ENCODE peak calls at places on chromosomes 12 and 14, in four cellular contexts. One of them, this sample, is unnamed.

GRCh38 chr12:92597997-92598396 is 104.8 kb upstream of the PLEKHG7 start:
- DNase-seq in glutamatergic neuron: no peak
- DNase-seq in uterus: no peak
- DNase-seq in T-helper 9 cell: no peak
- DNase-seq in this sample: no peak

GRCh38 chr12:6234214-6234613 is 34.0 kb downstream of the CD9 start:
- DNase-seq in glutamatergic neuron: no peak
- DNase-seq in uterus: no peak
- DNase-seq in T-helper 9 cell: no peak
- DNase-seq in this sample: no peak

GRCh38 chr14:102951034-102951433 is 28.6 kb downstream of the AMN start:
- DNase-seq in glutamatergic neuron: no peak
- DNase-seq in uterus: peak; percentile 36
- DNase-seq in T-helper 9 cell: no peak
- DNase-seq in this sample: no peak

GRCh38 chr12:45231515-45232145 is 15.7 kb downstream of the ANO6 start:
- DNase-seq in glutamatergic neuron: no peak
- DNase-seq in uterus: no peak
- DNase-seq in T-helper 9 cell: no peak
- DNase-seq in this sample: no peak

GRCh38 chr12:122851820-122852219 is 16.6 kb downstream of the HIP1R start:
- DNase-seq in glutamatergic neuron: peak; percentile 6
- DNase-seq in uterus: peak; percentile 59
- DNase-seq in T-helper 9 cell: no peak
- DNase-seq in this sample: no peak

GRCh38 chr14:101600891-101601602 is 39.8 kb downstream of the DIO3 start:
- DNase-seq in glutamatergic neuron: no peak
- DNase-seq in uterus: peak; percentile 8
- DNase-seq in T-helper 9 cell: no peak
- DNase-seq in this sample: peak; percentile 70

GRCh38 chr14:50347521-50347920 is 35.4 kb downstream of the DMAC2L start:
- DNase-seq in glutamatergic neuron: no peak
- DNase-seq in uterus: no peak
- DNase-seq in T-helper 9 cell: no peak
- DNase-seq in this sample: no peak

GRCh38 chr12:104485651-104486341 is 29.0 kb downstream of the CHST11 start:
- DNase-seq in glutamatergic neuron: no peak
- DNase-seq in uterus: no peak
- DNase-seq in T-helper 9 cell: peak; percentile 33
- DNase-seq in this sample: no peak

GRCh38 chr14:54474232-54474793 is 14.5 kb downstream of the GMFB start:
- DNase-seq in glutamatergic neuron: no peak
- DNase-seq in uterus: no peak
- DNase-seq in T-helper 9 cell: no peak
- DNase-seq in this sample: no peak

GRCh38 chr12:71135812-71136176 is 22.0 kb downstream of the TSPAN8 start:
- DNase-seq in glutamatergic neuron: no peak
- DNase-seq in uterus: no peak
- DNase-seq in T-helper 9 cell: no peak
- DNase-seq in this sample: no peak

GRCh38 chr12:29902043-29902442 is 118.3 kb upstream of the TMTC1 start:
- DNase-seq in glutamatergic neuron: no peak
- DNase-seq in uterus: no peak
- DNase-seq in T-helper 9 cell: no peak
- DNase-seq in this sample: no peak

GRCh38 chr12:124679047-124679446 is 111.6 kb upstream of the NCOR2 start:
- DNase-seq in glutamatergic neuron: no peak
- DNase-seq in uterus: no peak
- DNase-seq in T-helper 9 cell: no peak
- DNase-seq in this sample: no peak

GRCh38 chr12:117671734-117672133 is 297.1 kb downstream of the KSR2 start:
- DNase-seq in glutamatergic neuron: peak; percentile 71
- DNase-seq in uterus: no peak
- DNase-seq in T-helper 9 cell: no peak
- DNase-seq in this sample: no peak

GRCh38 chr14:83257466-83258439 is 1724.1 kb upstream of the SEL1L start:
- DNase-seq in glutamatergic neuron: no peak
- DNase-seq in uterus: no peak
- DNase-seq in T-helper 9 cell: no peak
- DNase-seq in this sample: no peak

GRCh38 chr14:48580692-48581091 is 905.3 kb upstream of the MDGA2 start:
- DNase-seq in glutamatergic neuron: no peak
- DNase-seq in uterus: no peak
- DNase-seq in T-helper 9 cell: no peak
- DNase-seq in this sample: no peak

GRCh38 chr12:92259852-92260251 is 114.2 kb upstream of the BTG1 start:
- DNase-seq in glutamatergic neuron: no peak
- DNase-seq in uterus: no peak
- DNase-seq in T-helper 9 cell: no peak
- DNase-seq in this sample: no peak

GRCh38 chr14:55514819-55515470 is 65.1 kb upstream of the KTN1 start:
- DNase-seq in glutamatergic neuron: no peak
- DNase-seq in uterus: no peak
- DNase-seq in T-helper 9 cell: no peak
- DNase-seq in this sample: no peak

GRCh38 chr12:130967631-130968030 is 13.9 kb downstream of the ADGRD1 start:
- DNase-seq in glutamatergic neuron: no peak
- DNase-seq in uterus: no peak
- DNase-seq in T-helper 9 cell: no peak
- DNase-seq in this sample: peak; percentile 71

GRCh38 chr12:84822541-84822940 is 90.1 kb downstream of the SLC6A15 start:
- DNase-seq in glutamatergic neuron: no peak
- DNase-seq in uterus: no peak
- DNase-seq in T-helper 9 cell: no peak
- DNase-seq in this sample: no peak

GRCh38 chr12:63955831-63956685 is 111.6 kb downstream of the SRGAP1 start:
- DNase-seq in glutamatergic neuron: no peak
- DNase-seq in uterus: peak; percentile 75
- DNase-seq in T-helper 9 cell: no peak
- DNase-seq in this sample: peak; percentile 86

GRCh38 chr12:47744005-47744651 is 14.6 kb downstream of the RAPGEF3 start:
- DNase-seq in glutamatergic neuron: no peak
- DNase-seq in uterus: no peak
- DNase-seq in T-helper 9 cell: peak; percentile 48
- DNase-seq in this sample: peak; percentile 89

GRCh38 chr14:102408729-102409128 is 46.0 kb downstream of the TECPR2 start:
- DNase-seq in glutamatergic neuron: no peak
- DNase-seq in uterus: no peak
- DNase-seq in T-helper 9 cell: no peak
- DNase-seq in this sample: no peak

GRCh38 chr12:107017042-107017441 is 30.1 kb upstream of the MTERF2 start:
- DNase-seq in glutamatergic neuron: no peak
- DNase-seq in uterus: no peak
- DNase-seq in T-helper 9 cell: no peak
- DNase-seq in this sample: no peak

GRCh38 chr12:32681272-32681671 is 2.2 kb downstream of the DNM1L start:
- DNase-seq in glutamatergic neuron: no peak
- DNase-seq in uterus: no peak
- DNase-seq in T-helper 9 cell: no peak
- DNase-seq in this sample: no peak

GRCh38 chr12:56634242-56634836 is 4.2 kb upstream of the BAZ2A start:
- DNase-seq in glutamatergic neuron: peak; percentile 36
- DNase-seq in uterus: peak; percentile 41
- DNase-seq in T-helper 9 cell: peak; percentile 13
- DNase-seq in this sample: peak; percentile 50

GRCh38 chr14:103243764-103244737 is 90.0 kb upstream of the EIF5 start:
- DNase-seq in glutamatergic neuron: no peak
- DNase-seq in uterus: peak; percentile 8
- DNase-seq in T-helper 9 cell: no peak
- DNase-seq in this sample: peak; percentile 31

GRCh38 chr12:109612975-109613502 is 39.4 kb downstream of the MVK start:
- DNase-seq in glutamatergic neuron: no peak
- DNase-seq in uterus: no peak
- DNase-seq in T-helper 9 cell: no peak
- DNase-seq in this sample: no peak

GRCh38 chr14:77027538-77028383 is 747 bp downstream of the IRF2BPL start:
- DNase-seq in glutamatergic neuron: peak; percentile 60
- DNase-seq in uterus: peak; percentile 82
- DNase-seq in T-helper 9 cell: peak; percentile 53
- DNase-seq in this sample: peak; percentile 94

GRCh38 chr12:105334001-105334400 is 3.5 kb downstream of the C12orf75 start:
- DNase-seq in glutamatergic neuron: no peak
- DNase-seq in uterus: no peak
- DNase-seq in T-helper 9 cell: no peak
- DNase-seq in this sample: no peak

GRCh38 chr14:91889477-91890211 is 22.3 kb upstream of the TC2N start:
- DNase-seq in glutamatergic neuron: no peak
- DNase-seq in uterus: peak; percentile 55
- DNase-seq in T-helper 9 cell: no peak
- DNase-seq in this sample: no peak

GRCh38 chr12:130083002-130083401 is 79.3 kb upstream of the FZD10 start:
- DNase-seq in glutamatergic neuron: no peak
- DNase-seq in uterus: no peak
- DNase-seq in T-helper 9 cell: no peak
- DNase-seq in this sample: no peak